ENCODE peak calls at places on chromosomes 11 and 22, in ten cellular contexts. One of them, this sample, is unnamed.

GRCh38 chr11:34957606-34958005 is 41.2 kb downstream of the PDHX start:
- DNase-seq in body of pancreas: no peak
- DNase-seq in CD8-positive, alpha-beta T cell: no peak
- DNase-seq in heart right ventricle: no peak
- DNase-seq in spleen: no peak
- DNase-seq in AG04449: no peak
- DNase-seq in left ventricle myocardium inferior: no peak
- DNase-seq in H7: no peak
- DNase-seq in A549: no peak
- DNase-seq in HFF-Myc: no peak
- DNase-seq in this sample: no peak

GRCh38 chr11:116506446-116506845 is 266.3 kb downstream of the BUD13 start:
- DNase-seq in body of pancreas: no peak
- DNase-seq in CD8-positive, alpha-beta T cell: no peak
- DNase-seq in heart right ventricle: no peak
- DNase-seq in spleen: peak
- DNase-seq in AG04449: no peak
- DNase-seq in left ventricle myocardium inferior: no peak
- DNase-seq in H7: no peak
- DNase-seq in A549: no peak
- DNase-seq in HFF-Myc: no peak
- DNase-seq in this sample: no peak

GRCh38 chr22:40768187-40768586 is 51.0 kb downstream of the SLC25A17 start:
- DNase-seq in body of pancreas: no peak
- DNase-seq in CD8-positive, alpha-beta T cell: no peak
- DNase-seq in heart right ventricle: no peak
- DNase-seq in spleen: no peak
- DNase-seq in AG04449: no peak
- DNase-seq in left ventricle myocardium inferior: no peak
- DNase-seq in H7: no peak
- DNase-seq in A549: no peak
- DNase-seq in HFF-Myc: no peak
- DNase-seq in this sample: no peak

GRCh38 chr11:113593698-113594308 is 112.3 kb downstream of the TMPRSS5 start:
- DNase-seq in body of pancreas: no peak
- DNase-seq in CD8-positive, alpha-beta T cell: no peak
- DNase-seq in heart right ventricle: no peak
- DNase-seq in spleen: no peak
- DNase-seq in AG04449: no peak
- DNase-seq in left ventricle myocardium inferior: no peak
- DNase-seq in H7: no peak
- DNase-seq in A549: no peak
- DNase-seq in HFF-Myc: no peak
- DNase-seq in this sample: no peak

GRCh38 chr11:121741316-121741715 is 288.5 kb upstream of the SORL1-AS1 start:
- DNase-seq in body of pancreas: peak
- DNase-seq in CD8-positive, alpha-beta T cell: no peak
- DNase-seq in heart right ventricle: peak
- DNase-seq in spleen: no peak
- DNase-seq in AG04449: no peak
- DNase-seq in left ventricle myocardium inferior: peak
- DNase-seq in H7: no peak
- DNase-seq in A549: no peak
- DNase-seq in HFF-Myc: no peak
- DNase-seq in this sample: no peak

GRCh38 chr11:46541593-46542371 is 52.0 kb downstream of the AMBRA1 start:
- DNase-seq in body of pancreas: peak
- DNase-seq in CD8-positive, alpha-beta T cell: no peak
- DNase-seq in heart right ventricle: peak
- DNase-seq in spleen: no peak
- DNase-seq in AG04449: no peak
- DNase-seq in left ventricle myocardium inferior: peak
- DNase-seq in H7: no peak
- DNase-seq in A549: no peak
- DNase-seq in HFF-Myc: no peak
- DNase-seq in this sample: no peak

GRCh38 chr11:124961972-124962609 is 8.1 kb downstream of the CCDC15 start:
- DNase-seq in body of pancreas: peak
- DNase-seq in CD8-positive, alpha-beta T cell: peak
- DNase-seq in heart right ventricle: no peak
- DNase-seq in spleen: no peak
- DNase-seq in AG04449: peak
- DNase-seq in left ventricle myocardium inferior: no peak
- DNase-seq in H7: peak
- DNase-seq in A549: peak
- DNase-seq in HFF-Myc: peak
- DNase-seq in this sample: peak

GRCh38 chr11:46977940-46978595 is 41.5 kb downstream of the CSTPP1 start:
- DNase-seq in body of pancreas: no peak
- DNase-seq in CD8-positive, alpha-beta T cell: no peak
- DNase-seq in heart right ventricle: no peak
- DNase-seq in spleen: no peak
- DNase-seq in AG04449: no peak
- DNase-seq in left ventricle myocardium inferior: no peak
- DNase-seq in H7: no peak
- DNase-seq in A549: peak
- DNase-seq in HFF-Myc: no peak
- DNase-seq in this sample: no peak

GRCh38 chr11:119338946-119339580 is 1.6 kb downstream of the C1QTNF5 start:
- DNase-seq in body of pancreas: no peak
- DNase-seq in CD8-positive, alpha-beta T cell: no peak
- DNase-seq in heart right ventricle: no peak
- DNase-seq in spleen: peak
- DNase-seq in AG04449: no peak
- DNase-seq in left ventricle myocardium inferior: no peak
- DNase-seq in H7: peak
- DNase-seq in A549: no peak
- DNase-seq in HFF-Myc: no peak
- DNase-seq in this sample: no peak
- H3K4me3 ChIP-seq in body of pancreas: no peak
- H3K4me3 ChIP-seq in CD8-positive, alpha-beta T cell: no peak
- H3K4me3 ChIP-seq in heart right ventricle: peak
- H3K4me3 ChIP-seq in spleen: peak
- H3K4me3 ChIP-seq in AG04449: peak
- H3K4me3 ChIP-seq in left ventricle myocardium inferior: peak
- H3K4me3 ChIP-seq in H7: peak
- H3K4me3 ChIP-seq in A549: no peak
- H3K4me3 ChIP-seq in HFF-Myc: peak
- H3K4me3 ChIP-seq in this sample: no peak

GRCh38 chr22:48091656-48092223 is 1329.3 kb downstream of the TBC1D22A start:
- DNase-seq in body of pancreas: no peak
- DNase-seq in CD8-positive, alpha-beta T cell: no peak
- DNase-seq in heart right ventricle: no peak
- DNase-seq in spleen: no peak
- DNase-seq in AG04449: no peak
- DNase-seq in left ventricle myocardium inferior: no peak
- DNase-seq in H7: no peak
- DNase-seq in A549: no peak
- DNase-seq in HFF-Myc: no peak
- DNase-seq in this sample: no peak

GRCh38 chr22:48091060-48091650 is 1328.7 kb downstream of the TBC1D22A start:
- DNase-seq in body of pancreas: no peak
- DNase-seq in CD8-positive, alpha-beta T cell: no peak
- DNase-seq in heart right ventricle: no peak
- DNase-seq in spleen: no peak
- DNase-seq in AG04449: no peak
- DNase-seq in left ventricle myocardium inferior: no peak
- DNase-seq in H7: no peak
- DNase-seq in A549: no peak
- DNase-seq in HFF-Myc: no peak
- DNase-seq in this sample: no peak

GRCh38 chr22:48089601-48090331 is 1327.3 kb downstream of the TBC1D22A start:
- DNase-seq in body of pancreas: no peak
- DNase-seq in CD8-positive, alpha-beta T cell: no peak
- DNase-seq in heart right ventricle: peak
- DNase-seq in spleen: peak
- DNase-seq in AG04449: no peak
- DNase-seq in left ventricle myocardium inferior: peak
- DNase-seq in H7: no peak
- DNase-seq in A549: peak
- DNase-seq in HFF-Myc: no peak
- DNase-seq in this sample: no peak

GRCh38 chr22:48088926-48089536 is 1326.6 kb downstream of the TBC1D22A start:
- DNase-seq in body of pancreas: no peak
- DNase-seq in CD8-positive, alpha-beta T cell: no peak
- DNase-seq in heart right ventricle: no peak
- DNase-seq in spleen: no peak
- DNase-seq in AG04449: no peak
- DNase-seq in left ventricle myocardium inferior: no peak
- DNase-seq in H7: no peak
- DNase-seq in A549: no peak
- DNase-seq in HFF-Myc: no peak
- DNase-seq in this sample: no peak

DNA sequence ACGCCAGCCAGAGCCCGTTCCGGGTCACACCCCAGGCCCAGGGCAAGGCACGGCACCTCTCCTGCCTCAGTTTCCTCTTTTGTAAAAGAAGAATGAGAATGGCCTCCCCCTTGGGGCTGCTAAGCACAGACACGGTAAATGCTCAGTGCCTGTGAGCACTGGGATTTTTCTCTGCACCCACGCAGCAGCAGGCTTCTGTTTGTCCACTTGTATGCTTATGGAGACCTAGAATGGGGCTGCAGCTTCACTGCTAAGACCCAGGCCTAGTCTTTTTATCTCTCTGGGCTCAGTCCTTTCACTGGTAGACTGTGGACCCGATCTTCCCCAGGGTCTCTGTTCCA is 1327.9 kb downstream of the TBC1D22A start:
- DNase-seq in body of pancreas: no peak
- DNase-seq in CD8-positive, alpha-beta T cell: no peak
- DNase-seq in heart right ventricle: no peak
- DNase-seq in spleen: no peak
- DNase-seq in AG04449: no peak
- DNase-seq in left ventricle myocardium inferior: no peak
- DNase-seq in H7: no peak
- DNase-seq in A549: no peak
- DNase-seq in HFF-Myc: no peak
- DNase-seq in this sample: no peak
- H3K4me3 ChIP-seq in body of pancreas: no peak
- H3K4me3 ChIP-seq in CD8-positive, alpha-beta T cell: no peak
- H3K4me3 ChIP-seq in heart right ventricle: peak
- H3K4me3 ChIP-seq in spleen: peak
- H3K4me3 ChIP-seq in AG04449: no peak
- H3K4me3 ChIP-seq in left ventricle myocardium inferior: peak
- H3K4me3 ChIP-seq in H7: no peak
- H3K4me3 ChIP-seq in A549: no peak
- H3K4me3 ChIP-seq in HFF-Myc: no peak
- H3K4me3 ChIP-seq in this sample: no peak

GRCh38 chr11:57349491-57350274 is 11.5 kb downstream of the P2RX3 start:
- DNase-seq in body of pancreas: peak
- DNase-seq in CD8-positive, alpha-beta T cell: peak
- DNase-seq in heart right ventricle: peak
- DNase-seq in spleen: peak
- DNase-seq in AG04449: no peak
- DNase-seq in left ventricle myocardium inferior: peak
- DNase-seq in H7: peak
- DNase-seq in A549: peak
- DNase-seq in HFF-Myc: no peak
- DNase-seq in this sample: no peak
- H3K4me3 ChIP-seq in body of pancreas: no peak
- H3K4me3 ChIP-seq in CD8-positive, alpha-beta T cell: no peak
- H3K4me3 ChIP-seq in heart right ventricle: no peak
- H3K4me3 ChIP-seq in spleen: no peak
- H3K4me3 ChIP-seq in AG04449: no peak
- H3K4me3 ChIP-seq in left ventricle myocardium inferior: peak
- H3K4me3 ChIP-seq in H7: peak
- H3K4me3 ChIP-seq in A549: no peak
- H3K4me3 ChIP-seq in HFF-Myc: no peak
- H3K4me3 ChIP-seq in this sample: peak

GRCh38 chr11:62851807-62852522 is 12.6 kb upstream of the WDR74 start:
- DNase-seq in body of pancreas: no peak
- DNase-seq in CD8-positive, alpha-beta T cell: no peak
- DNase-seq in heart right ventricle: no peak
- DNase-seq in spleen: no peak
- DNase-seq in AG04449: no peak
- DNase-seq in left ventricle myocardium inferior: no peak
- DNase-seq in H7: no peak
- DNase-seq in A549: no peak
- DNase-seq in HFF-Myc: no peak
- DNase-seq in this sample: no peak

GRCh38 chr11:62854013-62854824 is 14.8 kb upstream of the WDR74 start:
- DNase-seq in body of pancreas: no peak
- DNase-seq in CD8-positive, alpha-beta T cell: no peak
- DNase-seq in heart right ventricle: no peak
- DNase-seq in spleen: peak
- DNase-seq in AG04449: no peak
- DNase-seq in left ventricle myocardium inferior: no peak
- DNase-seq in H7: no peak
- DNase-seq in A549: no peak
- DNase-seq in HFF-Myc: no peak
- DNase-seq in this sample: no peak

GRCh38 chr11:62852523-62853188 is 13.3 kb upstream of the WDR74 start:
- DNase-seq in body of pancreas: no peak
- DNase-seq in CD8-positive, alpha-beta T cell: no peak
- DNase-seq in heart right ventricle: no peak
- DNase-seq in spleen: no peak
- DNase-seq in AG04449: no peak
- DNase-seq in left ventricle myocardium inferior: no peak
- DNase-seq in H7: no peak
- DNase-seq in A549: no peak
- DNase-seq in HFF-Myc: no peak
- DNase-seq in this sample: no peak

GRCh38 chr11:62854825-62855570 is 15.6 kb upstream of the WDR74 start:
- DNase-seq in body of pancreas: no peak
- DNase-seq in CD8-positive, alpha-beta T cell: no peak
- DNase-seq in heart right ventricle: no peak
- DNase-seq in spleen: no peak
- DNase-seq in AG04449: no peak
- DNase-seq in left ventricle myocardium inferior: no peak
- DNase-seq in H7: no peak
- DNase-seq in A549: no peak
- DNase-seq in HFF-Myc: no peak
- DNase-seq in this sample: no peak

GRCh38 chr11:62853279-62853965 is 14.0 kb upstream of the WDR74 start:
- DNase-seq in body of pancreas: no peak
- DNase-seq in CD8-positive, alpha-beta T cell: no peak
- DNase-seq in heart right ventricle: no peak
- DNase-seq in spleen: no peak
- DNase-seq in AG04449: no peak
- DNase-seq in left ventricle myocardium inferior: no peak
- DNase-seq in H7: no peak
- DNase-seq in A549: no peak
- DNase-seq in HFF-Myc: no peak
- DNase-seq in this sample: no peak
- H3K4me3 ChIP-seq in body of pancreas: no peak
- H3K4me3 ChIP-seq in CD8-positive, alpha-beta T cell: peak
- H3K4me3 ChIP-seq in heart right ventricle: peak
- H3K4me3 ChIP-seq in spleen: peak
- H3K4me3 ChIP-seq in AG04449: peak
- H3K4me3 ChIP-seq in left ventricle myocardium inferior: peak
- H3K4me3 ChIP-seq in H7: peak
- H3K4me3 ChIP-seq in A549: peak
- H3K4me3 ChIP-seq in HFF-Myc: peak
- H3K4me3 ChIP-seq in this sample: peak